ENCODE peak calls at places on chromosomes 11 and 22, in four cellular contexts. U is CD8-positive, alpha-beta T cell; N is HL-60; V is nephron progenitor cell. F is an unnamed sample.

GRCh38 chr22:43433904-43434600 is 22.2 kb downstream of the MPPED1 start:
- DNase-seq in V (no peak), U (no peak), N (no peak), F (no peak)

GRCh38 chr11:126359431-126360048 is 4.1 kb downstream of the ST3GAL4 start:
- DNase-seq in V (no peak), N (no peak), U (no peak), F (no peak)

GRCh38 chr11:117749541-117749910 is 47.5 kb downstream of the DSCAML1 start:
- DNase-seq in N (no peak), U (no peak), V (no peak), F (no peak)

GRCh38 chr11:71221851-71222250 is 30.5 kb downstream of the SHANK2 start:
- DNase-seq in N (no peak), V (no peak), U (no peak), F (no peak)

GRCh38 chr11:76721755-76722677 is 51.5 kb upstream of the LRRC32 start:
- DNase-seq in V (peak; percentile 90), N (peak; percentile 40), U (peak; percentile 65), F (peak; percentile 57)

GRCh38 chr11:126186708-126187481 is 24.6 kb downstream of the RPUSD4 start:
- DNase-seq in N (no peak), U (no peak), V (no peak), F (no peak)

GRCh38 chr22:42962295-42963230 is 52.4 kb downstream of the PACSIN2 start:
- DNase-seq in N (peak; percentile 35), U (no peak), V (no peak), F (no peak)

GRCh38 chr11:57001674-57002401 is 13.1 kb downstream of the OR5AK2 start:
- DNase-seq in U (no peak), V (no peak), N (no peak), F (no peak)

GRCh38 chr22:42365337-42365865 is 66.8 kb downstream of the NFAM1 start:
- DNase-seq in N (no peak), V (no peak), U (no peak), F (no peak)

GRCh38 chr11:92735039-92735438 is 234.4 kb upstream of the MTNR1B start:
- DNase-seq in U (no peak), V (no peak), N (no peak), F (no peak)

GRCh38 chr22:35315141-35315854 is 15.6 kb downstream of the TOM1 start:
- DNase-seq in U (no peak), N (no peak), V (no peak), F (no peak)

GRCh38 chr22:47052236-47053012 is 290.0 kb downstream of the TBC1D22A start:
- DNase-seq in U (no peak), V (no peak), N (no peak), F (no peak)

GRCh38 chr22:39253427-39254070 is 8.8 kb upstream of the PDGFB start:
- DNase-seq in U (no peak), V (no peak), N (peak; percentile 28), F (peak; percentile 54)

GRCh38 chr22:22003233-22003632 is 20.6 kb upstream of the TOP3B start:
- DNase-seq in U (no peak), N (no peak), V (no peak), F (no peak)

GRCh38 chr22:22720201-22720723 is 75.8 kb downstream of the GGTLC2 start:
- DNase-seq in U (no peak), V (peak; percentile 65), N (peak; percentile 62), F (no peak)

GRCh38 chr11:96332236-96332761 is 10.7 kb downstream of the MAML2 start:
- DNase-seq in N (no peak), V (no peak), U (no peak), F (no peak)

GRCh38 chr11:132586801-132587200 is 945.5 kb downstream of the OPCML start:
- DNase-seq in U (no peak), V (no peak), N (no peak), F (peak; percentile 13)

DNA sequence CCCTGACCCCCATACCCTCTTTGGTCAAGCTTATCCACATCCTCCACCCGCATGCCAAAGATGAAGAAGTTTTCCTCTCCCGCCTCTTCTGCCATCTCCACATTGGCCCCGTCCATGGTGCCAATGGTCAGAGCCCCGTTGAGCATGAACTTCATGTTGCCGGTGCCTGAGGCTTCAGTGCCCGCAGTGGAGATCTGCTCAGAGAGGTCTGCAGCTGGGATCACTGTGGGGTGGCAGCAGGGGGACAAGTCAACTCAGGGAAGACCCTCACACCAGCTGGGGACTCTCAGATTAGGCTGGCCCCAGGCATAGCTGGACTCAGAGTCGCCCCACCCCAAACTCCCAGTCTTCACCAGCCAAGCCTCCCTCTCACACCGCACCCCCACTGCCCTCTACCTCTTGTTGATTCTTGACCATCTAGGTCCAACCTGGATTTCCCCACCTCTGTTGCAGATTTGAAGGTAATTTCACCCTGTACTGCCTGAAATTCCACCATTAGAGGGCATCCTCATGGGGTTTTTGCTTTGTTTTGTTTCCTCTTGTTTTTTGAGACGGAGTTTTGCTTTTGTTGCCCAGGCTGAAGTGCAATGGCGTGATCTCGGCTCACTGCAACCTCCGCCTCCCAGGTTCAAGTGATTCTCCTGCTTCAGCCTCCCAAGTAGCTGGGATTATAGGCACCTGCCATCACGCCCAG is 6.6 kb upstream of the RASGRP2 start:
- DNase-seq in N (no peak), V (no peak), U (no peak), F (no peak)
- TF ChIP-seq CTCF in N (no peak), V (no peak), U (no peak), F (no peak)

GRCh38 chr22:24827305-24827704 is 21.3 kb downstream of the SGSM1 start:
- DNase-seq in U (no peak), N (no peak), V (no peak), F (no peak)
- TF ChIP-seq CTCF in U (no peak), N (no peak), V (no peak), F (no peak)

DNA sequence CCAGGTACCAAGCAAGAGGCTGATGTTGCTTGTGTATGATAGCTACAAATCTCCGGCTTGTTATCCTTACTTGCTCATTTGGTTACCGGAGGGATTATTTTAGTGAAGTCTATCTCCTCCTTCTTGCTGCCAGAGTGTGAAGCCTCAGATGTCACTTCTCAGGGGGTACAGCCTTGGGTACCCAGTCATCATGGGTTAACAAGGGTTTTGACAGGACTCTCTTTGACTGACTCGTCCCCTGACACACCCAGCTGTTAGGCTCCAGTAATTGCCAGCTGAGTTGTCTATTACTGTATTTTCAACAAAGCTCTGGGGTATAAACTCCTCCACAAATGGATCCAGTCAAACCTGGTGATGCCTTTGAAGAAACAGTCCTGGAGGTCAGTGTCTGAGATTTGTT is 11.9 kb upstream of the PELI3 start:
- DNase-seq in V (no peak), U (no peak), N (no peak), F (no peak)
- TF ChIP-seq CTCF in V (no peak), U (no peak), N (no peak), F (no peak)

DNA sequence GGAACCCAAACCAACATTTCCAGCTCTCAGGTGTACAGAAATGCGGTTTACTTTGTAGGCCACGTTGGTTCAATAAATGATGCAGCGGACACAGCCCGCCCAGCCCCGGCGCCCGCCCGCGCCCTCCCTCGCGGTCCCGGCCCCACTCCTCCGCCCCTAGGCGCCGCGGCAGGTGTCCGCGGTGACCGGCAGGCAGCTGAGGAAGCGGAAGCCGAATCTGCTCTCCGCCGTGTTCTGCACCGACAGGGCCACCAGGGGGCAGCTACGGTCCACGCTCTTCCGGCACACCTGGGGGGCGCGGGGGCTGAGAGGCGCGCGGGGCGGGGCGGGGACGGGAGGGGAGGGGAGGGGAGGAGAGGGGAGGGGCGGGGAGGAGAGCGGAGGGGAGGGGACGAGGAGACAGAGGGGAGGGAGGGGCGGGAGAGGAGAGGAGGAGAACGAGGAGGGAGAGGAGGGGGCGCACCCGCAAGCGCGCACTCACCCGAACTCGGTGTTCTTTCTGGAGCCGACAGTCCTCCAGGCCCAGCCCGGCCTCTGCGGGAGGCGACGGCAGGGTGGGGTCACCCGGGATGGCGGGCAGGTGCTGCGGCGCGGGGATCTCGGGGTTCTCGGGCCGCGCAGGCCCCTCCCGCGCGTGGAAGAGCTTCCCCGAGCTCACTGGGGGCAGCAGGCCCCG is 5.6 kb downstream of the LMNTD2 start:
- DNase-seq in U (peak; percentile 70), N (peak; percentile 72), V (peak; percentile 81), F (no peak)
- TF ChIP-seq CTCF in U (peak; percentile 51), N (peak; percentile 28), V (peak; percentile 45), F (peak; percentile 51)

GRCh38 chr11:17351171-17351509 is 460 bp upstream of the NCR3LG1 start:
- DNase-seq in U (no peak), N (no peak), V (no peak), F (no peak)
- TF ChIP-seq CTCF in U (peak; percentile 20), N (no peak), V (no peak), F (no peak)

F was measured in AG04450.